ENCODE peak calls at places on chromosome 7, in ten cellular contexts. One of them, this sample, is unnamed.

GRCh38 chr7:50475340-50475739 is 25.2 kb upstream of the FIGNL1 start:
- DNase-seq in colonic mucosa: no peak
- DNase-seq in sigmoid colon: no peak
- DNase-seq in PC-9: no peak
- DNase-seq in fibroblast of lung: no peak
- DNase-seq in stomach: no peak
- DNase-seq in ascending aorta: no peak
- DNase-seq in AG04450: no peak
- DNase-seq in left ventricle myocardium inferior: no peak
- DNase-seq in body of pancreas: no peak
- DNase-seq in this sample: no peak

GRCh38 chr7:16850772-16851466 is 30.9 kb downstream of the AGR3 start:
- DNase-seq in colonic mucosa: no peak
- DNase-seq in sigmoid colon: no peak
- DNase-seq in PC-9: no peak
- DNase-seq in fibroblast of lung: no peak
- DNase-seq in stomach: no peak
- DNase-seq in ascending aorta: no peak
- DNase-seq in AG04450: no peak
- DNase-seq in left ventricle myocardium inferior: no peak
- DNase-seq in body of pancreas: no peak
- DNase-seq in this sample: no peak

GRCh38 chr7:38330861-38331709 is 57.6 kb upstream of the TARP start:
- DNase-seq in colonic mucosa: no peak
- DNase-seq in sigmoid colon: no peak
- DNase-seq in PC-9: no peak
- DNase-seq in fibroblast of lung: no peak
- DNase-seq in stomach: no peak
- DNase-seq in ascending aorta: no peak
- DNase-seq in AG04450: no peak
- DNase-seq in left ventricle myocardium inferior: no peak
- DNase-seq in body of pancreas: no peak
- DNase-seq in this sample: no peak

GRCh38 chr7:115096262-115096661 is 174.4 kb downstream of the MDFIC start:
- DNase-seq in colonic mucosa: no peak
- DNase-seq in sigmoid colon: no peak
- DNase-seq in PC-9: no peak
- DNase-seq in fibroblast of lung: no peak
- DNase-seq in stomach: no peak
- DNase-seq in ascending aorta: no peak
- DNase-seq in AG04450: no peak
- DNase-seq in left ventricle myocardium inferior: no peak
- DNase-seq in body of pancreas: no peak
- DNase-seq in this sample: no peak

GRCh38 chr7:1601956-1602355 is 32.1 kb upstream of the PSMG3 start:
- DNase-seq in colonic mucosa: no peak
- DNase-seq in sigmoid colon: no peak
- DNase-seq in PC-9: no peak
- DNase-seq in fibroblast of lung: no peak
- DNase-seq in stomach: no peak
- DNase-seq in ascending aorta: no peak
- DNase-seq in AG04450: no peak
- DNase-seq in left ventricle myocardium inferior: no peak
- DNase-seq in body of pancreas: no peak
- DNase-seq in this sample: no peak

GRCh38 chr7:19268737-19269136 is 123.5 kb upstream of the FERD3L start:
- DNase-seq in colonic mucosa: no peak
- DNase-seq in sigmoid colon: no peak
- DNase-seq in PC-9: no peak
- DNase-seq in fibroblast of lung: no peak
- DNase-seq in stomach: no peak
- DNase-seq in ascending aorta: no peak
- DNase-seq in AG04450: no peak
- DNase-seq in left ventricle myocardium inferior: no peak
- DNase-seq in body of pancreas: no peak
- DNase-seq in this sample: no peak

GRCh38 chr7:80263321-80263720 is 128.7 kb downstream of the GNAI1 start:
- DNase-seq in colonic mucosa: no peak
- DNase-seq in sigmoid colon: no peak
- DNase-seq in PC-9: no peak
- DNase-seq in fibroblast of lung: no peak
- DNase-seq in stomach: no peak
- DNase-seq in ascending aorta: no peak
- DNase-seq in AG04450: no peak
- DNase-seq in left ventricle myocardium inferior: no peak
- DNase-seq in body of pancreas: no peak
- DNase-seq in this sample: no peak

GRCh38 chr7:1542841-1543747 is 12.6 kb downstream of the MAFK start:
- DNase-seq in colonic mucosa: no peak
- DNase-seq in sigmoid colon: no peak
- DNase-seq in PC-9: no peak
- DNase-seq in fibroblast of lung: no peak
- DNase-seq in stomach: no peak
- DNase-seq in ascending aorta: no peak
- DNase-seq in AG04450: no peak
- DNase-seq in left ventricle myocardium inferior: no peak
- DNase-seq in body of pancreas: no peak
- DNase-seq in this sample: no peak

GRCh38 chr7:25820432-25821040 is 331.5 kb upstream of the NFE2L3 start:
- DNase-seq in colonic mucosa: no peak
- DNase-seq in sigmoid colon: no peak
- DNase-seq in PC-9: no peak
- DNase-seq in fibroblast of lung: no peak
- DNase-seq in stomach: no peak
- DNase-seq in ascending aorta: no peak
- DNase-seq in AG04450: no peak
- DNase-seq in left ventricle myocardium inferior: no peak
- DNase-seq in body of pancreas: no peak
- DNase-seq in this sample: no peak

GRCh38 chr7:68217426-68217825 is 1220.8 kb downstream of the TYW1 start:
- DNase-seq in colonic mucosa: no peak
- DNase-seq in sigmoid colon: no peak
- DNase-seq in PC-9: peak; percentile 60
- DNase-seq in fibroblast of lung: no peak
- DNase-seq in stomach: no peak
- DNase-seq in ascending aorta: no peak
- DNase-seq in AG04450: no peak
- DNase-seq in left ventricle myocardium inferior: no peak
- DNase-seq in body of pancreas: no peak
- DNase-seq in this sample: no peak

GRCh38 chr7:2151801-2152612 is 80.7 kb downstream of the MAD1L1 start:
- DNase-seq in colonic mucosa: no peak
- DNase-seq in sigmoid colon: no peak
- DNase-seq in PC-9: no peak
- DNase-seq in fibroblast of lung: no peak
- DNase-seq in stomach: no peak
- DNase-seq in ascending aorta: no peak
- DNase-seq in AG04450: no peak
- DNase-seq in left ventricle myocardium inferior: no peak
- DNase-seq in body of pancreas: no peak
- DNase-seq in this sample: no peak

GRCh38 chr7:65265959-65266519 is 107.6 kb upstream of the ZNF92 start:
- DNase-seq in colonic mucosa: no peak
- DNase-seq in sigmoid colon: no peak
- DNase-seq in PC-9: no peak
- DNase-seq in fibroblast of lung: no peak
- DNase-seq in stomach: no peak
- DNase-seq in ascending aorta: no peak
- DNase-seq in AG04450: no peak
- DNase-seq in left ventricle myocardium inferior: no peak
- DNase-seq in body of pancreas: no peak
- DNase-seq in this sample: no peak

GRCh38 chr7:65264258-65264657 is 109.4 kb upstream of the ZNF92 start:
- DNase-seq in colonic mucosa: no peak
- DNase-seq in sigmoid colon: no peak
- DNase-seq in PC-9: no peak
- DNase-seq in fibroblast of lung: no peak
- DNase-seq in stomach: no peak
- DNase-seq in ascending aorta: no peak
- DNase-seq in AG04450: no peak
- DNase-seq in left ventricle myocardium inferior: no peak
- DNase-seq in body of pancreas: no peak
- DNase-seq in this sample: no peak

GRCh38 chr7:65269150-65269856 is 104.4 kb upstream of the ZNF92 start:
- DNase-seq in colonic mucosa: peak; percentile 50
- DNase-seq in sigmoid colon: no peak
- DNase-seq in PC-9: no peak
- DNase-seq in fibroblast of lung: peak; percentile 84
- DNase-seq in stomach: no peak
- DNase-seq in ascending aorta: no peak
- DNase-seq in AG04450: peak; percentile 15
- DNase-seq in left ventricle myocardium inferior: no peak
- DNase-seq in body of pancreas: peak; percentile 17
- DNase-seq in this sample: no peak

GRCh38 chr7:65268782-65269149 is 104.9 kb upstream of the ZNF92 start:
- DNase-seq in colonic mucosa: no peak
- DNase-seq in sigmoid colon: no peak
- DNase-seq in PC-9: no peak
- DNase-seq in fibroblast of lung: no peak
- DNase-seq in stomach: no peak
- DNase-seq in ascending aorta: no peak
- DNase-seq in AG04450: no peak
- DNase-seq in left ventricle myocardium inferior: no peak
- DNase-seq in body of pancreas: no peak
- DNase-seq in this sample: no peak
- TF ChIP-seq CTCF in colonic mucosa: no peak
- TF ChIP-seq CTCF in sigmoid colon: no peak
- TF ChIP-seq CTCF in PC-9: no peak
- TF ChIP-seq CTCF in fibroblast of lung: no peak
- TF ChIP-seq CTCF in stomach: no peak
- TF ChIP-seq CTCF in ascending aorta: no peak
- TF ChIP-seq CTCF in AG04450: no peak
- TF ChIP-seq CTCF in left ventricle myocardium inferior: no peak
- TF ChIP-seq CTCF in body of pancreas: no peak
- TF ChIP-seq CTCF in this sample: no peak

DNA sequence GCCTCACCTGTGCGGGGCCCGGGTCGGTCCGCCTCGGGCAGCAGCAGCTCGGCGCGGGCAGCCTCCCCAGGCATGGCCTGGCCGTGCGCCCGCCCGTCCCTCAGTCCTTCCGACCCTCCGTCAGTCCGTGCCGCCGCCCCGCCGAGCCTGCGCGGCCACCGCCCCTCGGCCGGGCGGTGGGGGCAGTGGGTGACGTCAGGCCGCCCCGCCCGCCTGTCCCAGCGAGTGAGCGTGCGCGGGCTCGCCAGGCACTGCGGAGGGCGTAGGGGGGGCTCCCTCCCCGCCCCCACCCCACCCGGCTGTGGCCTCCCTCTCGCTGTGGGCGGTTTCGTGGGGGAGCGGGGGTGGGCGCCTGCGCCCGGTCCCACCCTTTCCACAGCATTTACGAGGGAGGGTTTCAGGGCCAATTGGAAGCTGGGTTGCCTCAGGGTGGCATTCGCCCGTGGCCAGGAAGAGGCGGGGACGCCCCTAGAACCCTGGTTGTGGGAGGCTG is at the start of gene NACAD:
- DNase-seq in colonic mucosa: no peak
- DNase-seq in sigmoid colon: peak; percentile 80
- DNase-seq in PC-9: no peak
- DNase-seq in fibroblast of lung: peak; percentile 28
- DNase-seq in stomach: peak; percentile 40
- DNase-seq in ascending aorta: no peak
- DNase-seq in AG04450: no peak
- DNase-seq in left ventricle myocardium inferior: peak; percentile 53
- DNase-seq in body of pancreas: no peak
- DNase-seq in this sample: no peak
- H3K27ac ChIP-seq in colonic mucosa: no peak within 1 kb of the TSS
- H3K27ac ChIP-seq in sigmoid colon: peak within 1 kb of the TSS; percentile 78
- H3K27ac ChIP-seq in PC-9: no peak within 1 kb of the TSS
- H3K27ac ChIP-seq in fibroblast of lung: no peak within 1 kb of the TSS
- H3K27ac ChIP-seq in stomach: peak within 1 kb of the TSS; percentile 85
- H3K27ac ChIP-seq in ascending aorta: peak within 1 kb of the TSS; percentile 92
- H3K27ac ChIP-seq in AG04450: no peak within 1 kb of the TSS
- H3K27ac ChIP-seq in left ventricle myocardium inferior: peak within 1 kb of the TSS; percentile 73
- H3K27ac ChIP-seq in body of pancreas: no peak within 1 kb of the TSS
- H3K27ac ChIP-seq in this sample: no peak within 1 kb of the TSS

DNA sequence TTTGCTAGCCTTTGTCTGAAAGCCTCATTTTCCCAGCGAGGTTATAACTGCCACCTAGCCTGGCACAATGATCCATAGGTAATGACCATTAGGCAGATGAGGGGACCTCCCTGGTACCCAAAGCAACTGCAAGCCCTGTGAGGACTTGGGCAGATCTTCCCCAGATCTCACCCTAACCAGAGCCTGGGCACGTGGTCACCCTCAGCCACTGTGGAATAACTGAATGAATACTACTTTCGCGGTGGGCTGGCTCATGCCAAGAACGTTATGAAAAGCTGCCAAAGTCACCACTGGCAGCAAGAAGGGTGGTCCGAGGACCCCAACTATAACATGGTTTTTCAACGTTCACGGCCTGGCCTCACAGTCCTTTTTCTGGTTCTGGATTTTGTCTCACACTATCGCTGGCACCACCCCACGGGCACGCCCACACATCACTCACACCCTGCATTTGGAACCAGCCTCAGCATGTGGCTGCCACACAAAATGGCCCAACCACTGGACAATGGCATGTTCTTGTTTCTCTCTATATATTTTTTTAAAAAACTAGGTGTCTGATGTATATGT is 3.4 kb downstream of the PRKAG2 start:
- DNase-seq in colonic mucosa: no peak
- DNase-seq in sigmoid colon: no peak
- DNase-seq in PC-9: no peak
- DNase-seq in fibroblast of lung: no peak
- DNase-seq in stomach: no peak
- DNase-seq in ascending aorta: no peak
- DNase-seq in AG04450: no peak
- DNase-seq in left ventricle myocardium inferior: peak; percentile 67
- DNase-seq in body of pancreas: peak; percentile 64
- DNase-seq in this sample: no peak
- H3K27me3 ChIP-seq in colonic mucosa: no peaks in the 10 kb centered on the region
- H3K27me3 ChIP-seq in sigmoid colon: no peaks in the 10 kb centered on the region
- H3K27me3 ChIP-seq in PC-9: peaks cover 13% of the 10 kb centered on the region
- H3K27me3 ChIP-seq in fibroblast of lung: peaks cover 23% of the 10 kb centered on the region
- H3K27me3 ChIP-seq in stomach: no peaks in the 10 kb centered on the region
- H3K27me3 ChIP-seq in ascending aorta: no peaks in the 10 kb centered on the region
- H3K27me3 ChIP-seq in AG04450: peaks cover 62% of the 10 kb centered on the region
- H3K27me3 ChIP-seq in left ventricle myocardium inferior: peaks cover 22% of the 10 kb centered on the region
- H3K27me3 ChIP-seq in body of pancreas: no peaks in the 10 kb centered on the region
- H3K27me3 ChIP-seq in this sample: peaks cover 51% of the 10 kb centered on the region

DNA sequence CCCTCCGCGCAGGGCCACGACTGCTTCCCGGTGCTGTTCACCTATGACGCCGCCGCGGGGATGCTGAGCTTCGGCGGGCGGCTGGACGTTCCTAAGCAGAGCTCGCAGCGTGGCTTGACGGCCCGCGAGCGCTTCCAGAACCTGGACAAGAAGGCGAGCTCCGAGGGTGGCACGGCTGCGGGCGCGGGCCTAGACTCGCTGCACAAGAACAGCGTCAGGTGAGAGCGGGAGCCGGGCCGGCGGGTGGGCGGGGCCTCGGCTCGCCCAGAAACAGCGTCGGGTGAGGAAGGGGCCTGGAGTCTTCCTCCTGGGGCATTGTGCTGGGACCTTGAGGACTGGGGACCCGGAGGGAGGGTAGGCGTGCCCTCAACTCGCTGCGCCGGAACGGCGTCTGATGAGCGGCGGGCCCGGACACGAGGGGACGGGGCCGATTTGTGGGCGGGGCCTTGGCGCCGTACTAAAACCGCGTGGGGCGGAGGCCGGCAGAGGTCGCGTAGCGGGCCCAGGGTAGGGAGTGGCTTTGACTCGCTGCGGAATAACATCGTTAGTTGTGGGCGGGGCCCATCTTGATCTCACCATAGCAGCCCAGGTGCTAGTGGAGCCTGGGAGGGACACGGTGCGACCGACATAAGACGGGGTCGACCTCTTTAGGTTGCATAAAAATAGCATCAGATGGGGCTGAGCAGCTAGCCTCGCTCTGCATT is 15.6 kb downstream of the PDAP1 start:
- DNase-seq in colonic mucosa: peak; percentile 91
- DNase-seq in sigmoid colon: peak; percentile 91
- DNase-seq in PC-9: no peak
- DNase-seq in fibroblast of lung: peak; percentile 58
- DNase-seq in stomach: peak; percentile 81
- DNase-seq in ascending aorta: no peak
- DNase-seq in AG04450: no peak
- DNase-seq in left ventricle myocardium inferior: peak; percentile 82
- DNase-seq in body of pancreas: peak; percentile 87
- DNase-seq in this sample: peak; percentile 53
- TF ChIP-seq CTCF in colonic mucosa: no peak
- TF ChIP-seq CTCF in sigmoid colon: no peak
- TF ChIP-seq CTCF in PC-9: no peak
- TF ChIP-seq CTCF in fibroblast of lung: no peak
- TF ChIP-seq CTCF in stomach: no peak
- TF ChIP-seq CTCF in ascending aorta: no peak
- TF ChIP-seq CTCF in AG04450: no peak
- TF ChIP-seq CTCF in left ventricle myocardium inferior: peak; percentile 16
- TF ChIP-seq CTCF in body of pancreas: no peak
- TF ChIP-seq CTCF in this sample: peak; percentile 6